ENCODE peak calls at places on chromosomes 16 and 17, in five cellular contexts. X is colonic mucosa, Y is AG10803, S is omental fat pad, O is cardiac fibroblast. Q is an unnamed sample.

GRCh38 chr17:13157656-13158055 is 139.8 kb upstream of the ELAC2 start:
- DNase-seq in X (no peak), O (no peak), Y (peak), S (no peak), Q (no peak)

GRCh38 chr17:34727601-34728000 is 148.2 kb downstream of the TMEM132E start:
- DNase-seq in Y (no peak), S (no peak), X (no peak), O (no peak), Q (no peak)

GRCh38 chr17:38320482-38320881 is 23.3 kb downstream of the GPR179 start:
- DNase-seq in X (no peak), Y (no peak), O (no peak), S (no peak), Q (no peak)

GRCh38 chr17:51224615-51225262 is 35.1 kb downstream of the MBTD1 start:
- DNase-seq in Y (no peak), O (no peak), S (no peak), X (no peak), Q (no peak)

GRCh38 chr16:11401161-11402050 is 56.1 kb downstream of the RMI2 start:
- DNase-seq in X (no peak), S (no peak), Y (no peak), O (no peak), Q (no peak)

GRCh38 chr16:48444574-48444973 is 59.4 kb upstream of the SIAH1 start:
- DNase-seq in S (no peak), Y (peak), X (no peak), O (peak), Q (no peak)

GRCh38 chr16:68993885-68994284 is 111.6 kb upstream of the HAS3 start:
- DNase-seq in S (no peak), X (no peak), O (peak), Y (peak), Q (no peak)

GRCh38 chr17:34067009-34067408 is 188.1 kb upstream of the CCL2 start:
- DNase-seq in Y (no peak), X (no peak), S (no peak), O (no peak), Q (no peak)

GRCh38 chr17:74646231-74646630 is 22.7 kb upstream of the CD300E start:
- DNase-seq in S (no peak), O (peak), Y (no peak), X (no peak), Q (no peak)

GRCh38 chr16:2209258-2210008 is 1.2 kb downstream of the BRICD5 start:
- DNase-seq in Y (no peak), X (no peak), S (no peak), O (no peak), Q (no peak)

GRCh38 chr17:27352481-27353460 is 58.9 kb downstream of the WSB1 start:
- DNase-seq in X (peak), O (peak), Y (no peak), S (no peak), Q (no peak)

GRCh38 chr17:7548585-7549400 is at the start of gene TNFSF12:
- DNase-seq in O (peak), S (no peak), Y (peak), X (peak), Q (no peak)

GRCh38 chr16:68592466-68593337 is 52.4 kb upstream of the CDH3 start:
- DNase-seq in Y (no peak), X (no peak), O (peak), S (no peak), Q (no peak)

GRCh38 chr16:82987767-82988166 is 361.0 kb downstream of the CDH13 start:
- DNase-seq in X (no peak), S (no peak), O (peak), Y (no peak), Q (no peak)

GRCh38 chr16:57809276-57809793 is 7.0 kb upstream of the KIFC3 start:
- DNase-seq in Y (no peak), X (no peak), S (no peak), O (no peak), Q (no peak)

GRCh38 chr16:20320592-20320991 is 6.7 kb downstream of the GP2 start:
- DNase-seq in S (no peak), X (no peak), O (no peak), Y (no peak), Q (no peak)

GRCh38 chr17:17398928-17399926 is 77.6 kb upstream of the MED9 start:
- DNase-seq in S (no peak), Y (peak), O (peak), X (no peak), Q (no peak)

GRCh38 chr16:12458591-12459400 is 344.9 kb downstream of the CPPED1 start:
- DNase-seq in S (no peak), O (no peak), Y (no peak), X (no peak), Q (no peak)

GRCh38 chr16:2006317-2006716 is 3.3 kb downstream of the ZNF598 start:
- DNase-seq in Y (no peak), X (no peak), S (no peak), O (no peak), Q (no peak)

GRCh38 chr17:437545-437944 is 84.9 kb upstream of the RPH3AL start:
- DNase-seq in S (no peak), O (no peak), Y (no peak), X (no peak), Q (no peak)

GRCh38 chr17:17355426-17355825 is 52.3 kb downstream of the NT5M start:
- DNase-seq in X (no peak), Y (no peak), S (no peak), O (no peak), Q (no peak)

GRCh38 chr16:56262148-56262878 is 71.0 kb downstream of the GNAO1 start:
- DNase-seq in O (no peak), X (no peak), S (no peak), Y (no peak), Q (no peak)

GRCh38 chr16:11499295-11500089 is 87.2 kb downstream of the LITAF start:
- DNase-seq in Y (no peak), X (no peak), S (no peak), O (no peak), Q (no peak)

GRCh38 chr17:75531724-75532090 is 6.2 kb downstream of the LLGL2 start:
- DNase-seq in X (no peak), Y (no peak), O (no peak), S (no peak), Q (no peak)

GRCh38 chr17:12730931-12731521 is 58.3 kb upstream of the ARHGAP44 start:
- DNase-seq in S (no peak), O (peak), X (peak), Y (peak), Q (no peak)

GRCh38 chr17:63354251-63354650 is 91.9 kb downstream of the CYB561 start:
- DNase-seq in X (no peak), O (peak), Y (no peak), S (no peak), Q (no peak)

GRCh38 chr16:81585785-81586184 is 141.2 kb downstream of the CMIP start:
- DNase-seq in X (no peak), S (no peak), O (no peak), Y (no peak), Q (no peak)

GRCh38 chr16:72722552-72722951 is 325.4 kb downstream of the ZFHX3 start:
- DNase-seq in O (no peak), Y (no peak), X (no peak), S (no peak), Q (no peak)

GRCh38 chr16:10752843-10753523 is 9.3 kb downstream of the NUBP1 start:
- DNase-seq in S (peak), O (no peak), X (peak), Y (no peak), Q (peak)

GRCh38 chr16:27239026-27239425 is 29.5 kb downstream of the NSMCE1 start:
- DNase-seq in Y (no peak), X (no peak), O (no peak), S (peak), Q (no peak)

GRCh38 chr16:86498155-86498651 is 12.1 kb upstream of the FOXF1 start:
- DNase-seq in O (no peak), S (no peak), Y (no peak), X (no peak), Q (no peak)
- TF ChIP-seq CTCF in O (no peak), S (no peak), Y (no peak), X (no peak), Q (no peak)

DNA sequence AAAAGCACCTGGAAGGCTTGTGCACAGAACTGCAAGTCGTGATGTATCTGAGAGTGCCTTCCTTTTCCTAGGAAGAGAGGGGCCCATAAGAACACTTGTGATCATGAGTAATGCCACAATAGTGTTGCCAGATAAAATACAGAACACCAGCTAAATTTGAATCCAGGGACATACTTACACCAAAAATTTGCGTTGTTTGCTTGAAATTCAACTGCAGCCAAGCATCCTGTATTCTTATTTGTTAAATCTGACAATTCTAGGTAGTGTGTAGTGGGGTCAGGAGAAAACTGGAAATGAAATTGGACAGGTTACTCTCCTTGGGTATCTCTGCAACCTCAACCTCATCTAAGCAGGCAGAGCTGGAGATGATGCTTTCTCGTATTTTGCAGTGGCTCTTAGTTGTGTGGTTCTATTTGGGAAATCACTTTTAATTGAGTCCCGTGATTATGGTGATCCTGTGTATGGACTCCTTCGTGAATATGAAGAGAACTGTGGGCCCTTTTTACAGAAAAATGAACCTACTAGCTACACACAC is 12.0 kb downstream of the SLC35B1 start:
- DNase-seq in O (no peak), S (no peak), Y (no peak), X (no peak), Q (no peak)
- TF ChIP-seq CTCF in O (no peak), S (no peak), Y (no peak), X (no peak), Q (no peak)

GRCh38 chr17:81703747-81704654 is 834 bp downstream of the MRPL12 start:
- DNase-seq in Y (no peak), X (no peak), O (no peak), S (no peak), Q (no peak)
- TF ChIP-seq CTCF in Y (no peak), X (no peak), O (no peak), S (no peak), Q (no peak)

DNA sequence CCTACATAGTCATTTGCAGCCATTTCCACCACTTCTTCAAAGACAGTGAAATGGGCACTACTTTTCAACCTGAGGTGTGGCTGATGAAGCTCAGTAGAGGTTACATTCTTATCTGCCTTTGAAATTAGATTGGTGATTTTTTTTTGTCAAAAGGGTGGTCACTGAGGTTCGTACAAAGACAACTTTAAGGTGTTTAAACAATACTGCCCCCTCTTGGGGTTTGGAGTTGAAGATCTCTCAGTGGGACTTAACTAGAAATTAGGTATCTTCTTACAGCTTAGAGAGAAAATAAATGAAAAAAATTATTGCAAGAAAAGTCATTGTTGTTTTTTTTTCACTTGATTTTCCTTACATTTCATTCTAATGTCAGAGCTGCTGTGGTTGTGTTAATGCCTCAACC is 713.2 kb downstream of the CDH11 start:
- DNase-seq in O (no peak), Y (no peak), X (no peak), S (no peak), Q (no peak)
- TF ChIP-seq CTCF in O (no peak), Y (no peak), X (no peak), S (no peak), Q (no peak)

GRCh38 chr17:80779336-80779735 is 212.3 kb upstream of the CHMP6 start:
- DNase-seq in Y (no peak), S (peak), O (no peak), X (no peak), Q (no peak)

GRCh38 chr17:80781188-80781577 is 210.5 kb upstream of the CHMP6 start:
- DNase-seq in X (no peak), S (no peak), O (no peak), Y (no peak), Q (no peak)

GRCh38 chr17:80778716-80779115 is 212.9 kb upstream of the CHMP6 start:
- DNase-seq in X (no peak), O (no peak), S (no peak), Y (no peak), Q (no peak)

GRCh38 chr17:80780381-80781187 is 211.1 kb upstream of the CHMP6 start:
- DNase-seq in X (no peak), S (no peak), O (no peak), Y (no peak), Q (no peak)

DNA sequence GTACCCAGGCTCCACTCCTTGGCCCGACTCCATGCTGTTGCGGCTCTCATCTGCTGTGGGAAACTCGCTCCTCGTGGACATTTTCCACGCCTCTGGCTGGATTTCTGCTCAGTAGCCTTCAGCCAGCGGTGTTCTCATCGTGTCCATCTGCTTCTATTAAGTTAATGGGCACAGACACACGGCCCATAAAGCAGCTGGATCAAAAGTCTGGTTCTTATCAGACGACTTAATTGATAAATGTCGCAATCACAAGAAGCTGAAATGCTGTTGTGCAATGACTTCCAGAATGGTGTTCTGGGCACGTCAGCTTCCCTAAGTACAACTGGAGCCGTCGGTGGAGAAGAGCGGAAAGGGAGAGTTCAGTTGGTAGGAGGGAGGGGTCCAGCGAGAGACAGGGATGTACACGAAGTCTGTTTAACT is 211.7 kb upstream of the CHMP6 start:
- DNase-seq in X (no peak), Y (peak), S (peak), O (peak), Q (no peak)
- TF ChIP-seq CTCF in X (no peak), Y (no peak), S (no peak), O (no peak), Q (no peak)